ENCODE peak calls at places on chromosomes 13 and 19, in eight cellular contexts. D, L, U, G, H, I, A and F are unnamed samples.
A peak's percentile ranks its signal among the peaks of the same experiment; 100 is the strongest.

GRCh38 chr19:55676384-55676783 is 1.4 kb downstream of the EPN1 start:
- DNase-seq in D (peak; percentile 53), L (no peak), U (peak; percentile 34), G (no peak), H (peak; percentile 56), I (no peak), A (no peak), F (no peak)

GRCh38 chr13:110726726-110727125 is 13.2 kb downstream of the ING1 start:
- DNase-seq in D (no peak), L (no peak), U (peak; percentile 75), G (no peak), H (no peak), I (no peak), A (no peak), F (no peak)

GRCh38 chr13:73715114-73715909 is 418.9 kb downstream of the KLF12 start:
- DNase-seq in D (no peak), L (no peak), U (no peak), G (no peak), H (no peak), I (no peak), A (no peak), F (no peak)

GRCh38 chr13:29758591-29759114 is 91.8 kb downstream of the UBL3 start:
- DNase-seq in D (peak; percentile 91), L (no peak), U (no peak), G (no peak), H (no peak), I (no peak), A (no peak), F (no peak)

GRCh38 chr19:35341006-35341405 is 6.7 kb upstream of the FFAR1 start:
- DNase-seq in D (no peak), L (no peak), U (no peak), G (no peak), H (no peak), I (no peak), A (no peak), F (no peak)

GRCh38 chr19:708154-709141 is at the start of gene PALM:
- DNase-seq in D (peak; percentile 15), L (peak; percentile 90), U (no peak), G (peak; percentile 80), H (no peak), I (peak; percentile 75), A (no peak), F (peak; percentile 80)

GRCh38 chr13:24692541-24692940 is 12.3 kb downstream of the ATP12A start:
- DNase-seq in D (no peak), L (no peak), U (no peak), G (peak; percentile 47), H (peak; percentile 66), I (no peak), A (no peak), F (no peak)

GRCh38 chr13:62194371-62194770 is 778.7 kb upstream of the PCDH20 start:
- DNase-seq in D (no peak), L (no peak), U (no peak), G (no peak), H (no peak), I (no peak), A (no peak), F (no peak)

GRCh38 chr19:1992759-1993260 is 22.7 kb downstream of the BTBD2 start:
- DNase-seq in D (peak; percentile 13), L (peak; percentile 93), U (peak; percentile 40), G (peak; percentile 6), H (peak; percentile 52), I (peak; percentile 85), A (no peak), F (peak; percentile 37)

GRCh38 chr19:35041548-35042055 is at the start of gene HPN:
- DNase-seq in D (no peak), L (no peak), U (no peak), G (peak; percentile 91), H (no peak), I (peak; percentile 92), A (no peak), F (peak; percentile 37)

GRCh38 chr13:60370343-60370742 is 26.7 kb upstream of the TDRD3 start:
- DNase-seq in D (no peak), L (no peak), U (no peak), G (no peak), H (no peak), I (no peak), A (no peak), F (no peak)

GRCh38 chr13:98366959-98367358 is 189.9 kb upstream of the RNF113B start:
- DNase-seq in D (no peak), L (no peak), U (no peak), G (no peak), H (no peak), I (no peak), A (no peak), F (no peak)

GRCh38 chr13:80871481-80871880 is 530.6 kb upstream of the SPRY2 start:
- DNase-seq in D (peak; percentile 82), L (no peak), U (no peak), G (no peak), H (no peak), I (no peak), A (no peak), F (no peak)

GRCh38 chr19:17794731-17795494 is at the start of gene B3GNT3:
- DNase-seq in D (peak; percentile 94), L (no peak), U (no peak), G (peak; percentile 92), H (peak; percentile 37), I (peak; percentile 89), A (peak; percentile 83), F (peak; percentile 44)

GRCh38 chr13:97999653-98000052 is 46.2 kb downstream of the IPO5 start:
- DNase-seq in D (no peak), L (no peak), U (no peak), G (no peak), H (no peak), I (no peak), A (no peak), F (no peak)

GRCh38 chr13:113945857-113946408 is 27.9 kb downstream of the C13orf46 start:
- DNase-seq in D (no peak), L (peak; percentile 27), U (no peak), G (no peak), H (no peak), I (no peak), A (no peak), F (no peak)

GRCh38 chr13:113943821-113944565 is 29.9 kb downstream of the C13orf46 start:
- DNase-seq in D (no peak), L (peak; percentile 27), U (no peak), G (no peak), H (no peak), I (no peak), A (no peak), F (no peak)

GRCh38 chr13:113941571-113942191 is 32.2 kb downstream of the C13orf46 start:
- DNase-seq in D (no peak), L (peak; percentile 20), U (no peak), G (no peak), H (no peak), I (no peak), A (no peak), F (no peak)

GRCh38 chr13:113939905-113940339 is 34.0 kb downstream of the C13orf46 start:
- DNase-seq in D (no peak), L (peak; percentile 25), U (no peak), G (peak; percentile 59), H (no peak), I (no peak), A (no peak), F (no peak)

DNA sequence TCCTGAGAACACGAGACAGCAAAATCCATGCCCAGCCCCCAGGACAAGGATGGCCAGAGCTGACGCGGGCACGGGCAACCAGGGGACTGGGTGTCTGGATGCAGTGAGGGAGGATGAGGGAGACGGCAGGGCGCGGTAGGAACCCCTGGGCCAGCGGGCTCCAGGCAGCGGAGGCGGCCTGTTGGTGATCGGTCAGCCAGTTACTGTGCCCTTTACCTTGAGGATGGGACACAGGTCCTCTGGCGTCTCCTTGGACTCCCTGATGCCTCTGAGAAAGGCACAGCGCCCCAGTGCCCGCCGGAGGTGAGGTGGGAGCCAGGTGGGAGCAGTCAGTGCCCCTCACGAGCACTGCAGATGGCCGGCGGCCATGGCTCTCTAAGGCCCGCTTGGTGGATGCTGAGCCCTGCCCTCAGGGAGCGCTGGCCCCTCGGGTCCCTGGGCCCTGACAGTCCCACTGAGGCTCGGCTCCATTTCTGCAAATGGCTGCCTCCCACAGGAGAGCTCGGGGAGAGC is 31.2 kb downstream of the C13orf46 start:
- DNase-seq in D (no peak), L (peak; percentile 19), U (no peak), G (no peak), H (no peak), I (no peak), A (no peak), F (no peak)
- TF ChIP-seq EZH2phosphoT487 in D (no peak), L (no peak), U (no peak), G (no peak), H (no peak), I (no peak), A (no peak), F (no peak)

DNA sequence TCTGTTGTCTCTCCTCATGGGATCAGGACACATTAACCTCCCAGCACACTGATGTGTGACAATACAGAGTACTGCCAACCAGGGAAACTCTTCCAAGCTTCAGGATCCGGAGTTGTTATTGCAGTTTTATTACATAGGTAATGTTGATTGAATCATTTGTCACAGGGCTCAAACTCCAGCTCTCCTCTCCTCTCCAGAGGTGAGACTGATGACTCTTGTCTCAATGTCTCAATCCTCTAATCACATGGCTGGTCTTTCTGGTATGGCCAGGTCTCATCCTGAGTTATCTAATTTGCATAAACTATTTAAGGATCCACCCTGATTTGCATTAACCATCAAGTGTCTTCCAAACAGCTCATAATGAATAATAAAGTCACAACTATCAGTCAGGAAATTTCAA is 522.6 kb upstream of the PCDH9 start:
- DNase-seq in D (no peak), L (no peak), U (no peak), G (no peak), H (no peak), I (no peak), A (no peak), F (no peak)
- TF ChIP-seq EZH2phosphoT487 in D (no peak), L (no peak), U (no peak), G (no peak), H (no peak), I (no peak), A (no peak), F (no peak)

GRCh38 chr19:7868671-7869452 is 5.3 kb downstream of the PRR36 start:
- DNase-seq in D (peak; percentile 95), L (peak; percentile 61), U (peak; percentile 92), G (peak; percentile 93), H (peak; percentile 72), I (peak; percentile 97), A (peak; percentile 92), F (peak; percentile 91)
- TF ChIP-seq EZH2phosphoT487 in D (no peak), L (no peak), U (no peak), G (no peak), H (no peak), I (no peak), A (no peak), F (no peak)

DNA sequence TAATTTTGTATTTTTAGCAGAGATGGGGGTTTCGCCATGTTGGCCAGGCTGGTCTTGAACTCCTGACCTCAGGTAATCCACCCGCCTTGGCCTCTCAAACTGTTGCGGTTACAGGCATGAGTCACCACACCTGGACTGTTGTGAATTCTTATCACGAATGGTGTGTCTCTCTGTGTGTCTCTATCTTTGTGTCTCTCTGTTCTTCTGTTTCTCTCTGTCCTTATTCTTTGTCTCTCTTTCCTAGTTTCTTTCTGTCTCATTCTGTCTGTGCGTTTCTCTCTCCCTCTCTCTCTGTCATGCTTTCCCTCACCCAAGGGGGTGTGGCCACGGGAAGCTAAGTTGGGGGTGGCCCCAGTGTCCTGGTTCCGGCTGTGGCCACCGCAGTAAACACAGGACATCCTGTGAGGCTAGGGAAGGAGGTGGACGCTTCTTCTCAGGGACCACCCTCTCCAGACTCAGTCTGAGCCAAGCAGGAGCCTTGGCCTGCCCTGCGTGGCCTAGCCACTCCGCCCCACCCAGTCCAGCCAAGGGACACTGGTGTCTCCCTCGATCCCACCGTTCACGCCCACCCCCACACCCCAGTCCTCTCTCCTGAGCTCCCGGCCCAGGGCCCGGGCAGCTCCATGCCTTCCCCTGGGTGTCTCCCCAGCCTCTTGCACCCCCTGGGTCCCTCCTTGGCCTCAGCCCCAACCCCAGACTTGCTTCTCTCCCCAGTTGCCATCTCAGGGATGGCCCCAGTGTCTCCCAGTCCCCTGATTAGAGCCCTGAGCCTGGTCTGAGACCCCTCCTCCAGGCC is 3.9 kb upstream of the PRX start:
- DNase-seq in D (peak; percentile 20), L (no peak), U (peak; percentile 39), G (no peak), H (peak; percentile 50), I (no peak), A (no peak), F (no peak)
- TF ChIP-seq EZH2phosphoT487 in D (no peak), L (no peak), U (no peak), G (no peak), H (no peak), I (no peak), A (no peak), F (no peak)